ENCODE peak calls at places on chromosome 7, in nine cellular contexts. J is A549, F is Peyer's patch, C is suprapubic skin, M is IMR-90, X is sigmoid colon, D is ovary, N is adrenal gland, H is esophagus muscularis mucosa. G is an unnamed sample.

GRCh38 chr7:48035967-48036478 is 680 bp downstream of the C7orf57 start:
- DNase-seq in C (peak; percentile 80), D (no peak), X (peak; percentile 70), F (peak; percentile 57), H (no peak), N (peak; percentile 47), J (no peak), M (peak; percentile 37), G (no peak)

GRCh38 chr7:157692156-157693011 is 355.6 kb downstream of the DNAJB6 start:
- DNase-seq in M (no peak), J (no peak), H (no peak), F (peak; percentile 39), C (peak; percentile 77), N (no peak), X (peak; percentile 50), D (peak; percentile 6), G (no peak)

GRCh38 chr7:82985144-82985802 is 177.4 kb downstream of the PCLO start:
- DNase-seq in F (no peak), M (no peak), C (no peak), N (no peak), H (no peak), J (no peak), D (no peak), X (no peak), G (no peak)

GRCh38 chr7:8913687-8914086 is 480.3 kb downstream of the NXPH1 start:
- DNase-seq in X (no peak), N (no peak), J (no peak), D (no peak), C (no peak), F (no peak), M (no peak), H (no peak), G (no peak)

GRCh38 chr7:73329861-73330581 is 2.1 kb downstream of the FKBP6 start:
- DNase-seq in D (no peak), X (no peak), F (no peak), N (no peak), M (peak; percentile 36), J (no peak), C (no peak), H (no peak), G (no peak)

GRCh38 chr7:134943785-134944400 is 42.4 kb upstream of the AGBL3 start:
- DNase-seq in F (no peak), J (peak; percentile 44), N (no peak), C (no peak), M (peak; percentile 33), H (no peak), X (no peak), D (no peak), G (no peak)

GRCh38 chr7:20197837-20198236 is 19.3 kb downstream of the MACC1 start:
- DNase-seq in D (no peak), X (no peak), C (no peak), M (no peak), H (no peak), N (no peak), J (no peak), F (no peak), G (no peak)

GRCh38 chr7:108347616-108348015 is 108.6 kb downstream of the NRCAM start:
- DNase-seq in F (no peak), X (no peak), D (no peak), N (peak; percentile 50), J (peak; percentile 16), C (no peak), M (peak; percentile 49), H (no peak), G (no peak)

GRCh38 chr7:68009716-68010115 is 1013.1 kb downstream of the TYW1 start:
- DNase-seq in F (no peak), C (no peak), H (no peak), J (no peak), X (no peak), N (no peak), M (no peak), D (no peak), G (no peak)

GRCh38 chr7:2710256-2710655 is 22.3 kb downstream of the AMZ1 start:
- DNase-seq in C (no peak), M (no peak), F (no peak), J (no peak), H (no peak), D (no peak), X (no peak), N (no peak), G (no peak)

GRCh38 chr7:43492906-43493305 is 90.0 kb upstream of the STK17A start:
- DNase-seq in X (no peak), C (no peak), H (no peak), M (no peak), F (no peak), N (no peak), J (no peak), D (no peak), G (no peak)

GRCh38 chr7:81321922-81322321 is 403.1 kb upstream of the SEMA3C start:
- DNase-seq in C (no peak), J (no peak), F (no peak), N (no peak), M (no peak), H (no peak), D (no peak), X (no peak), G (no peak)

GRCh38 chr7:36037121-36037662 is 115.9 kb upstream of the EEPD1 start:
- DNase-seq in C (no peak), M (peak; percentile 74), H (no peak), J (peak; percentile 66), N (peak; percentile 88), D (no peak), F (peak; percentile 70), X (no peak), G (peak; percentile 93)

GRCh38 chr7:134619627-134620331 is 26.9 kb upstream of the BPGM start:
- DNase-seq in F (no peak), H (no peak), C (no peak), D (no peak), X (no peak), N (no peak), M (peak; percentile 96), J (no peak), G (no peak)

GRCh38 chr7:151462306-151462779 is 22.4 kb upstream of the CRYGN start:
- DNase-seq in M (no peak), C (no peak), J (no peak), X (no peak), D (no peak), F (no peak), N (no peak), H (no peak), G (no peak)

GRCh38 chr7:26202019-26202985 is 757 bp downstream of the CBX3 start:
- DNase-seq in N (peak; percentile 48), H (no peak), D (peak; percentile 71), J (no peak), F (peak; percentile 71), C (no peak), M (no peak), X (peak; percentile 71), G (no peak)

GRCh38 chr7:2926120-2926897 is 82.2 kb upstream of the GNA12 start:
- DNase-seq in M (no peak), D (no peak), X (peak; percentile 44), J (no peak), N (no peak), F (peak; percentile 26), C (peak; percentile 68), H (no peak), G (no peak)

GRCh38 chr7:67267914-67268313 is 271.3 kb downstream of the TYW1 start:
- DNase-seq in J (no peak), F (no peak), D (peak; percentile 12), N (no peak), C (no peak), H (no peak), M (no peak), X (no peak), G (no peak)

GRCh38 chr7:97133166-97133565 is 15.7 kb downstream of the SDHAF3 start:
- DNase-seq in N (no peak), C (no peak), M (no peak), H (no peak), X (no peak), D (no peak), J (no peak), F (no peak), G (no peak)

GRCh38 chr7:98211221-98211675 is at the start of gene BHLHA15:
- DNase-seq in X (peak; percentile 56), H (no peak), F (peak; percentile 78), M (no peak), N (peak; percentile 15), D (peak; percentile 17), C (no peak), J (peak; percentile 37), G (no peak)

DNA sequence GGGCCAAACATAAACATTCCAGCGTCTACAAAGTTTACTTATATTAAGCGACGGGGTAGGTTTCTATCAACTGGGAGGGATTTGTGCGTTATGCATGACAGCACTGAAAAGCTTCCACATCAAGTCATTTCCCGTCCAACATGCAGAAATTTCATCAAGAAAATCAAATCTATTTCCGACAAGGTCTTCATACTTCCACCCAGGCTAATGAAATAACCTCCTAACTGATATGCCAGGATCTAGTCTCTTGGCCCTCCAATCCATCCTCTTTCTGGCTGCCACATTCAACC is 133.0 kb downstream of the TAX1BP1 start:
- DNase-seq in N (no peak), M (no peak), H (no peak), J (no peak), F (no peak), D (no peak), X (no peak), C (no peak), G (no peak)
- H3K4me3 ChIP-seq in N (no peak overlapping the region), M (no peak overlapping the region), H (no peak overlapping the region), J (no peak overlapping the region), F (no peak overlapping the region), D (no peak overlapping the region), X (no peak overlapping the region), C (no peak overlapping the region), G (no peak overlapping the region)

GRCh38 chr7:6530626-6531491 is 20.4 kb downstream of the GRID2IP start:
- DNase-seq in N (no peak), J (no peak), D (no peak), M (no peak), H (no peak), X (no peak), F (no peak), C (no peak), G (no peak)
- TF ChIP-seq POLR2A in N (no peak), J (no peak), D (no peak), M (no peak), H (no peak), X (no peak), F (no peak), C (no peak), G (no peak)

GRCh38 chr7:24786306-24786705 is 29.0 kb upstream of the GSDME start:
- DNase-seq in M (no peak), X (no peak), C (no peak), H (no peak), D (no peak), N (no peak), F (no peak), J (no peak), G (no peak)
- H3K4me1 ChIP-seq in M (peaks cover 6% of the 10 kb centered on the region), X (no peaks in the 10 kb centered on the region), C (no peaks in the 10 kb centered on the region), H (no peaks in the 10 kb centered on the region), D (no peaks in the 10 kb centered on the region), N (no peaks in the 10 kb centered on the region), F (no peaks in the 10 kb centered on the region), J (peaks cover 14% of the 10 kb centered on the region), G (no peaks in the 10 kb centered on the region)

DNA sequence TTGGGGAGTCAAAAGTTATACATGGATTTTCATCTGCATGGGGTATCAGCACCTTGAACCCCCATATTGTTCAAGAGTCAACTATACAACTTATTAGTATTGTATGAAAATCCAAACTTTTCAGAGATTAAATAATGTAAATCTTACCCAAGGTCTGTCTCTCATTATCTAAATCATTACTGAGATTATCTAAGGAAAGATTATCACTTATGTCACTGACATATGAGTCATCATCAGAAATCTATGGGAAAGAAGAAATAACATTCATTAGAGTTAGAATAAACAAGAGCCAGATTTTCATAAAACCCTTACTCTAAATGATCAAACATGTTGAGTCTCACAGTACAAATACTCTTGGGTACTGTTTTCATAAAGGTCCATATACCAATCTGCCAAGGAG is 83.3 kb upstream of the GSDME start:
- DNase-seq in X (no peak), D (no peak), N (no peak), M (peak; percentile 46), J (no peak), H (no peak), F (no peak), C (no peak), G (no peak)
- H3K4me3 ChIP-seq in X (no peak overlapping the region), D (no peak overlapping the region), N (no peak overlapping the region), M (no peak overlapping the region), J (no peak overlapping the region), H (no peak overlapping the region), F (no peak overlapping the region), C (no peak overlapping the region), G (no peak overlapping the region)